ENCODE peak calls at places on chromosomes 16 and 17, in five cellular contexts. U, N, T, M and C are unnamed samples.

GRCh38 chr16:88479795-88480760 is 27.0 kb downstream of the ZFPM1 start:
- DNase-seq in U (no peak), N (peak), T (no peak), M (no peak), C (no peak)

GRCh38 chr17:5508855-5509254 is 22.5 kb downstream of the MIS12 start:
- DNase-seq in U (no peak), N (peak), T (no peak), M (no peak), C (peak)

GRCh38 chr16:31483081-31483480 is at the start of gene SLC5A2:
- DNase-seq in U (no peak), N (no peak), T (no peak), M (no peak), C (no peak)

GRCh38 chr17:5707482-5707881 is 123.2 kb upstream of the NLRP1 start:
- DNase-seq in U (no peak), N (no peak), T (no peak), M (no peak), C (no peak)

GRCh38 chr16:66946541-66946940 is 11.2 kb downstream of the CES2 start:
- DNase-seq in U (no peak), N (no peak), T (no peak), M (no peak), C (no peak)

GRCh38 chr16:84952335-84953050 is 58.8 kb downstream of the ZDHHC7 start:
- DNase-seq in U (peak), N (peak), T (peak), M (peak), C (peak)

GRCh38 chr17:56910509-56911235 is 3.2 kb downstream of the TRIM25 start:
- DNase-seq in U (no peak), N (no peak), T (no peak), M (no peak), C (no peak)

GRCh38 chr17:30291571-30292489 is at the start of gene BLMH:
- DNase-seq in U (peak), N (peak), T (peak), M (peak), C (peak)

GRCh38 chr16:53821487-53821886 is 117.5 kb downstream of the FTO start:
- DNase-seq in U (peak), N (no peak), T (no peak), M (no peak), C (peak)

GRCh38 chr16:84499638-84500037 is 4.8 kb downstream of the MEAK7 start:
- DNase-seq in U (no peak), N (no peak), T (no peak), M (no peak), C (no peak)

GRCh38 chr17:78416791-78417530 is 38.5 kb downstream of the PGS1 start:
- DNase-seq in U (no peak), N (no peak), T (no peak), M (no peak), C (no peak)

GRCh38 chr17:78826426-78826825 is 14.2 kb downstream of the USP36 start:
- DNase-seq in U (no peak), N (no peak), T (no peak), M (no peak), C (no peak)

GRCh38 chr16:85601730-85602401 is 11.3 kb upstream of the GSE1 start:
- DNase-seq in U (no peak), N (no peak), T (no peak), M (no peak), C (no peak)

GRCh38 chr17:49358638-49359247 is 3.3 kb downstream of the ZNF652 start:
- DNase-seq in U (no peak), N (no peak), T (no peak), M (peak), C (no peak)

GRCh38 chr16:22267764-22268163 is 29.4 kb upstream of the POLR3E start:
- DNase-seq in U (no peak), N (no peak), T (no peak), M (no peak), C (no peak)